ENCODE peak calls at places on chromosomes 5 and 9, in eight cellular contexts. G is NT2/D1, M is PC-3, L is aorta, D is neural progenitor cell, N is heart right ventricle, U is HCT116, I is GM23338. A is an unnamed sample. For H3K4me1, the result is how much of the 10 kb centered on the place peaks cover.

GRCh38 chr9:136023401-136024225 is 62.4 kb upstream of the UBAC1 start:
- DNase-seq in G (no peak), M (no peak), L (peak), D (no peak), N (peak), U (no peak), I (no peak), A (no peak)

GRCh38 chr9:137878957-137879555 is 1.5 kb downstream of the CACNA1B start:
- DNase-seq in G (no peak), M (no peak), L (no peak), D (no peak), N (no peak), U (no peak), I (no peak), A (no peak)

GRCh38 chr5:104062495-104063377 is 500.1 kb upstream of the NUDT12 start:
- DNase-seq in G (no peak), M (peak), L (no peak), D (no peak), N (no peak), U (peak), I (no peak), A (no peak)

GRCh38 chr5:91170266-91170665 is 212.9 kb downstream of the ARRDC3 start:
- DNase-seq in G (no peak), M (peak), L (no peak), D (no peak), N (no peak), U (no peak), I (no peak), A (no peak)

GRCh38 chr9:135116371-135116770 is 28.9 kb downstream of the OLFM1 start:
- DNase-seq in G (no peak), M (no peak), L (no peak), D (no peak), N (no peak), U (no peak), I (no peak), A (no peak)

GRCh38 chr9:112104401-112104800 is 70.7 kb downstream of the SUSD1 start:
- DNase-seq in G (no peak), M (no peak), L (no peak), D (no peak), N (no peak), U (no peak), I (no peak), A (no peak)

GRCh38 chr5:74903165-74903787 is 37.1 kb upstream of the FAM169A start:
- DNase-seq in G (peak), M (peak), L (no peak), D (peak), N (peak), U (peak), I (peak), A (peak)

GRCh38 chr9:120710110-120710981 is 3.9 kb downstream of the MEGF9 start:
- DNase-seq in G (no peak), M (peak), L (no peak), D (peak), N (no peak), U (peak), I (peak), A (no peak)

GRCh38 chr5:116032094-116032517 is at the start of gene ARL14EPL:
- DNase-seq in G (peak), M (peak), L (peak), D (peak), N (no peak), U (peak), I (peak), A (peak)

GRCh38 chr5:1280177-1281037 is 14.5 kb downstream of the TERT start:
- DNase-seq in G (no peak), M (no peak), L (peak), D (no peak), N (no peak), U (no peak), I (no peak), A (no peak)

GRCh38 chr5:75532190-75532589 is 20.5 kb downstream of the POLK start:
- DNase-seq in G (no peak), M (no peak), L (no peak), D (no peak), N (no peak), U (no peak), I (no peak), A (no peak)

GRCh38 chr5:142096382-142096781 is 12.2 kb upstream of the NDFIP1 start:
- DNase-seq in G (no peak), M (no peak), L (no peak), D (no peak), N (no peak), U (no peak), I (no peak), A (no peak)

GRCh38 chr9:124885551-124885950 is 23.6 kb downstream of the ARPC5L start:
- DNase-seq in G (no peak), M (no peak), L (no peak), D (peak), N (no peak), U (no peak), I (no peak), A (no peak)

GRCh38 chr5:73264626-73265025 is 91.6 kb downstream of the TMEM174 start:
- DNase-seq in G (no peak), M (no peak), L (no peak), D (no peak), N (no peak), U (no peak), I (no peak), A (no peak)

DNA sequence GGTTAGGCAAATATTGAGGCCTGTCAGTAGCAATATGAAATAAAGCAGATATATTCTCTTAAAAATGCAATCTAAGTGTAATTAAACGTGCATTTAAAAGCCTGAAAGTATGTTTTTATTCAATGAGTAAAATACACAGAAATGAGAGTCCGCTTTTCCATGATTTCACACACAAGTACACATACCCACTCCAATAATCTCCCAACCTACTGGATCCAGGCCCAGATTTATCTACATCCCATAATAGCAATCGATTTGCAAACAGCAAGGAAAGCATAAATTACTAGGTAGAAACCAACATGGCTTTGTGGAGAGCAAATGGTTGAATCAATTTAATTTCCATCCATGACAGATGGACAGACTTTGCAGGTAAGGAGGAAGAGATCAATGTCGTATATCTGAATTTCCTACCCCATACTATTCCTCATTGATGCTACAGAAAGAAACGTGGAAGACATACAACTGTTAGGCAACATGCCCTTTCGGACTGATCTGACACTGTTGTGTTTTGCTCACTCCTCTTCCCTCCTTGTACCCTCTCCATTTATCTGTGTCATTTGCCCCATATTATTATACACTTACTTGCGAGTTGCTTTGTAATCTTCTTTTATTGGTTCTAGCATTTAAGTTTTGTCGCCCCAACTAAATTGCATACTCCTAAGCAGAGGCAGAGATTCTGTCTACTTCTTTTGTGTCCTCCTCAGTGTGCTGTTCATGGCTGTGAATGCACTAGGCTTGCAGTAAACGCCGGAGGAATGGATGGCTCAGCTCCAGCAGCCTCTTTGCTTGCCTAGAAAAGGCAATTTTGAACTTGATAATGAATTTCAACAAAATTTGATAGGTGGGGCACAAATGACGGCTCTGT is 133.6 kb downstream of the NFIB start:
- DNase-seq in G (no peak), M (no peak), L (peak), D (no peak), N (peak), U (no peak), I (no peak), A (no peak)
- H3K4me3 ChIP-seq in G (no peak), M (peak), L (peak), D (no peak), N (peak), U (no peak), I (no peak), A (no peak)

GRCh38 chr5:176540476-176540899 is 3.3 kb upstream of the RNF44 start:
- DNase-seq in G (no peak), M (no peak), L (no peak), D (no peak), N (no peak), U (no peak), I (no peak), A (no peak)
- H3K4me1 ChIP-seq in G (under half), M (under half), L (under half), D (under half), N (under half), U (half or more), I (under half), A (under half)

GRCh38 chr9:98333703-98334582 is 78.5 kb upstream of the TBC1D2 start:
- DNase-seq in G (no peak), M (peak), L (no peak), D (no peak), N (no peak), U (peak), I (no peak), A (no peak)
- H3K4me3 ChIP-seq in G (no peak), M (no peak), L (no peak), D (no peak), N (no peak), U (no peak), I (no peak), A (no peak)

DNA sequence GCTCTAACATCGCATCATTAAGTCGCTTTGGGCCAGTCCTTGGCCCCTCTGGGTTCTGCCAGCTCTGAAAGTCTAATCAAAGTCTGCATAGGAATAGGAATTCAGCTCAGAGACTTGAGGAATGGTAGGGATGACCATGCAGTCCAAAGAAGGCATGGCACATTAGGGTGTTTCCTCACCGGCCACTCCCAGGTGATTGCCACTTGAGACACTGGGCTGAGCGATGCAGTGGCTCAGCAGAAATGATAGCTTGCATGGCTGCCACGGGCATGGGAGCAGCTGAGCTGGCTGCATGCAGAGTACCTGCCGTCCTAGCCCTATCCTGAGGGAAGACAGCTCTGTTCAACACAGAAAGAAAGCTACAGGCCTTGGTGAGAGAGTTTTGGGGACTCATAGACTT is 28.8 kb downstream of the AFAP1L1 start:
- DNase-seq in G (no peak), M (no peak), L (no peak), D (no peak), N (no peak), U (no peak), I (no peak), A (no peak)
- H3K4me1 ChIP-seq in G (under half), M (under half), L (under half), D (under half), N (half or more), U (under half), I (under half), A (under half)

GRCh38 chr5:62093981-62094380 is 212.0 kb upstream of the KIF2A start:
- DNase-seq in G (no peak), M (peak), L (no peak), D (peak), N (no peak), U (no peak), I (peak), A (no peak)
- H3K4me3 ChIP-seq in G (no peak), M (no peak), L (no peak), D (no peak), N (no peak), U (no peak), I (no peak), A (no peak)

GRCh38 chr9:127732444-127732843 is 2.6 kb downstream of the TOR2A start:
- DNase-seq in G (no peak), M (no peak), L (no peak), D (no peak), N (no peak), U (no peak), I (no peak), A (no peak)
- H3K4me1 ChIP-seq in G (under half), M (under half), L (under half), D (under half), N (under half), U (under half), I (under half), A (under half)

DNA sequence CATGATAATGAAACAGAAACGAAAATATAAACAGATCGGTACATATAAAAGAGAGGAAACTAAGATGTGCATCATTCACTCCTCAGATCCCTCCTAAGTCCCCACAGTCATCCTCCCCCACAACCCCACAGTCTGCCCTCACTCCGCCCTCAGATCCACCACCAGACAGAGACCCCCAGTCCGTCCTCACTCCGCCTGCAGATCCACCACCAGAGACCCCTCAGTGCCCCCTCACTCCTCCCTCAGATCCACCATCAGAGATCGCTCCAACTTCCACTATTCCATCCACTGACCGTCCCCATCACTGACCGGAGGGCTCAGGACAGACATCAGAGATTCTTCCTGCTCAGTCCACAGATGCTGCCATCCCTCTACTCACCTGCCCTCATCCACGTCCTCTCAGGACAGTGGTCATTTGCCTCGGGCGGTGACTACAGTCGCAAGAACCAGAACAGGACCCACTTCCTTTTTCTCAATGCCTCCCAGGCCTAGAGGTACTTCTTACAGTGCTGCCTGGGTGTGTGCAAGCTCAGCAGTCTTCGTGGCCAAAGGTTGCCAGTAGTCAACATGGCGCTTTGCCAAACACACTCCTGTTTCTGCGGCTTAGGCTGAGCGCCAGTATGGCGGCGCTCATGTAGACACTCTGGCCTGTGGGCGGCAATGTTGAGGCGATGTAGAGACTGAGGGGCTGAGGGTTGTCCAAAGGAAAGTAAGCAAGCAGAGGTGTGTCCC is 8.3 kb upstream of the SPATA31C1 start:
- DNase-seq in G (no peak), M (peak), L (no peak), D (no peak), N (no peak), U (peak), I (peak), A (no peak)
- H3K4me3 ChIP-seq in G (no peak), M (peak), L (no peak), D (no peak), N (no peak), U (peak), I (no peak), A (no peak)

GRCh38 chr5:132470596-132470995 is 20.0 kb downstream of the IRF1 start:
- DNase-seq in G (no peak), M (no peak), L (no peak), D (no peak), N (no peak), U (no peak), I (no peak), A (no peak)

GRCh38 chr5:132467292-132467984 is 23.1 kb downstream of the IRF1 start:
- DNase-seq in G (no peak), M (no peak), L (no peak), D (no peak), N (no peak), U (no peak), I (no peak), A (no peak)

GRCh38 chr5:132469380-132470372 is 20.9 kb downstream of the IRF1 start:
- DNase-seq in G (no peak), M (no peak), L (no peak), D (no peak), N (no peak), U (no peak), I (no peak), A (no peak)

GRCh38 chr5:132466453-132467291 is 23.9 kb downstream of the IRF1 start:
- DNase-seq in G (no peak), M (no peak), L (peak), D (no peak), N (peak), U (no peak), I (no peak), A (no peak)

DNA sequence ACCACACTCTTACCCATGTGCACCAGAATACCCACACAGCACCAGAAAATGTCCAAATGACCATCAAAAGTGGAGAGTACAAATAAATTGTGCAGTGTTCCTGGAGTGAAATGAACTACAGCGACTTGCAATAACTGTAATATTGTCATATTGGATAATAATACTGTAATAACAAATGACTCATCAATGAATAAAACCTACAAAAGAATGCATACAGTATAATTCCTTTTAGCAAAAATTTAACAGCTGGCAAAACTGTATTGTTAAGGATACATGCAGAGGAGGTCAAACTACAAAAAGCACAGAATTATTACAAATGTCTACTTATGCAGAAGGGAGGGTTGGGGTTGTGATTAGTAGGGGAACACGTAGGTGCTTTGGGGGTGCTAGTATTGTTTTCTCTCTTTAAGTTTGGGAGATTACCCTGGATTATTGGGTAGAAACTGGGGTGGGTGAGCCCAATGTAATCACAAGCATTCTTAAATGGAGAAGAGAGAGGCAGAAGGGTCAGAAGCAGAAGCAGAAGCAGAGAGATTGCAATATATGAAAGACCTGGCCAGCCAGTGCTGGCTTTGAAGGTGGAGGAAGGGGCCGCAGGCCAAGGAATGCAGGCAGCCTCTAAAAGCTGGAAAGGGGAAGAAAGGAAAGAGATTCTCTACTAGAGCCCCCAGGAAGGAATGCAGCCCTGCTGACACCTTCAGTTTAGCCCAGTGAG is 21.8 kb downstream of the IRF1 start:
- DNase-seq in G (no peak), M (peak), L (no peak), D (no peak), N (no peak), U (no peak), I (no peak), A (no peak)
- H3K4me1 ChIP-seq in G (under half), M (under half), L (under half), D (under half), N (half or more), U (under half), I (under half), A (under half)

GRCh38 chr5:172478256-172478655 is 23.9 kb upstream of the SH3PXD2B start:
- DNase-seq in G (no peak), M (no peak), L (no peak), D (no peak), N (no peak), U (no peak), I (no peak), A (no peak)

GRCh38 chr5:172481011-172481410 is 26.7 kb upstream of the SH3PXD2B start:
- DNase-seq in G (no peak), M (no peak), L (no peak), D (no peak), N (no peak), U (no peak), I (no peak), A (no peak)

GRCh38 chr5:172477466-172477865 is 23.1 kb upstream of the SH3PXD2B start:
- DNase-seq in G (no peak), M (no peak), L (no peak), D (no peak), N (no peak), U (no peak), I (peak), A (no peak)

GRCh38 chr5:172479034-172479783 is 24.9 kb upstream of the SH3PXD2B start:
- DNase-seq in G (peak), M (peak), L (peak), D (peak), N (peak), U (peak), I (peak), A (peak)

GRCh38 chr5:172479784-172480115 is 25.4 kb upstream of the SH3PXD2B start:
- DNase-seq in G (no peak), M (no peak), L (no peak), D (no peak), N (no peak), U (no peak), I (no peak), A (no peak)
- H3K4me3 ChIP-seq in G (no peak), M (no peak), L (no peak), D (no peak), N (peak), U (no peak), I (no peak), A (no peak)

GRCh38 chr9:38063363-38063707 is 5.7 kb downstream of the SHB start:
- DNase-seq in G (no peak), M (no peak), L (no peak), D (no peak), N (no peak), U (no peak), I (no peak), A (no peak)
- H3K4me1 ChIP-seq in G (under half), M (under half), L (under half), D (under half), N (half or more), U (half or more), I (under half), A (under half)

A was measured in iPS DF 6.9.